ENCODE peak calls at places on chromosomes 12 and 14, in four cellular contexts. S, G, Z and R are unnamed samples.

GRCh38 chr14:76051717-76052459 is 66.3 kb downstream of the IFT43 start:
- DNase-seq in S (no peak), Z (no peak), G (no peak), R (no peak)

GRCh38 chr14:43937001-43937400 is 570.1 kb downstream of the FSCB start:
- DNase-seq in G (no peak), S (no peak), Z (no peak), R (no peak)

GRCh38 chr14:22314183-22314820 is 274.7 kb downstream of the DAD1 start:
- DNase-seq in Z (no peak), S (no peak), G (no peak), R (no peak)

GRCh38 chr12:54571857-54572195 is 16.6 kb downstream of the PPP1R1A start:
- DNase-seq in S (no peak), G (no peak), Z (no peak), R (no peak)

GRCh38 chr12:124923906-124924734 is 9.7 kb upstream of the UBC start:
- DNase-seq in Z (no peak), G (no peak), S (no peak), R (no peak)

GRCh38 chr12:123271182-123271491 is 519 bp downstream of the CDK2AP1 start:
- DNase-seq in G (peak; percentile 90), Z (no peak), S (peak; percentile 83), R (peak; percentile 69)

GRCh38 chr14:92492261-92492660 is 21.3 kb upstream of the RIN3 start:
- DNase-seq in G (no peak), Z (no peak), S (no peak), R (no peak)

GRCh38 chr14:74237441-74237840 is 1.8 kb upstream of the VSX2 start:
- DNase-seq in G (no peak), Z (no peak), S (no peak), R (no peak)

GRCh38 chr12:70920891-70921290 is 353 bp upstream of the PTPRR start:
- DNase-seq in Z (no peak), S (no peak), G (no peak), R (no peak)

GRCh38 chr12:126617312-126617711 is 1552.1 kb downstream of the AACS start:
- DNase-seq in G (no peak), S (no peak), Z (no peak), R (no peak)

DNA sequence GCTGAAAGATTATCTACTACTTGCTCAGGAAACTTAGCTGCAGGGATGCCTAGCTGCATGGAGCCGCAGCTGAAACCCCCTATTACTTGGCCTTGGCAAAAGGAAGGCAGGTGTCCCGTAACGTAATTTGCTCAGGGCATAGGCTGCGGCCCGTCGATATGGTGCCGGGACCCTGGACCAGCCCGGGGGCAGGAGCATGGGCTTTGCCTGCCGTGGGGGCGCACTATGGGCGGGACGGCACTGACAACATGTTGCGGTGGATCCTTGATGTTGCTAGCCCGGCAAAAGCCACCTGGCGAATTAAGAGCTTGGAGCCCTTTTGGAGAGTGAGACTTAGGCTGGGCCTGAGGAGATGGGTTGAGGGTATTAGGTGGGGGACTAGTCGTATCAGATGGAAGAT is 1551.2 kb downstream of the AACS start:
- DNase-seq in S (no peak), Z (no peak), G (no peak), R (no peak)
- H3K9me3 ChIP-seq in S (no peaks in the 10 kb centered on the region), Z (peaks cover 64% of the 10 kb centered on the region), G (peaks cover 7% of the 10 kb centered on the region), R (peaks cover 3% of the 10 kb centered on the region)

GRCh38 chr14:105905456-105905855 is 379.1 kb downstream of the TMEM121 start:
- DNase-seq in Z (no peak), G (no peak), S (no peak), R (no peak)
- H3K9me3 ChIP-seq in Z (peaks cover 12% of the 10 kb centered on the region), G (no peaks in the 10 kb centered on the region), S (no peaks in the 10 kb centered on the region), R (no peaks in the 10 kb centered on the region)

DNA sequence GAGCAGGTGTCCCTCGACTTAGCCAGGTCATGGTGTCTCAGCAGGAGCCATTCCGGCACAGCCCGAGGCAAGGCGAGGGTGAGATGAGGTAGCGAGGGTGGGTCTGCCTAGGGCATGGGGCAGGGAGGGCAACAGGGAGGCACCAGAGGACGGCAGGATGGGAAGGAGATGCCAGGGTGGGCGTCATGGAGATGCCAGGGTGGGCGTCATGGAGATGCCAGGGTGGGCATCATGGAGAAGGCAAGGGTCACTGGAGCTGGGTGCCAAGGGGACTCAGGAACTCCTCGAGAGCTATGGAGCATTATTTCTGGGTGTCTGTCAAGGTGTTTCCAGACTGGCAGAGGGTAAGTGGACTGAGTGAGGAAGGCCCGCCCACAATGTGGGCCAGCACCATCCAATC is 7.4 kb downstream of the DEGS2 start:
- DNase-seq in S (no peak), G (no peak), Z (no peak), R (no peak)
- H3K9me3 ChIP-seq in S (no peaks in the 10 kb centered on the region), G (peaks cover 6% of the 10 kb centered on the region), Z (peaks cover 7% of the 10 kb centered on the region), R (no peaks in the 10 kb centered on the region)

GRCh38 chr14:87084908-87085307 is 908.1 kb downstream of the GALC start:
- DNase-seq in G (no peak), S (no peak), Z (no peak), R (no peak)
- H3K9me3 ChIP-seq in G (no peaks in the 10 kb centered on the region), S (no peaks in the 10 kb centered on the region), Z (no peaks in the 10 kb centered on the region), R (no peaks in the 10 kb centered on the region)

GRCh38 chr12:34363050-34363673 is 340.9 kb downstream of the ALG10 start:
- DNase-seq in G (no peak), S (no peak), Z (no peak), R (no peak)
- H3K9me3 ChIP-seq in G (peaks cover 3% of the 10 kb centered on the region), S (no peaks in the 10 kb centered on the region), Z (peaks cover 100% of the 10 kb centered on the region), R (no peaks in the 10 kb centered on the region)

GRCh38 chr14:82667006-82667405 is 1133.4 kb upstream of the SEL1L start:
- DNase-seq in S (no peak), G (no peak), Z (no peak), R (no peak)
- H3K9me3 ChIP-seq in S (no peaks in the 10 kb centered on the region), G (no peaks in the 10 kb centered on the region), Z (no peaks in the 10 kb centered on the region), R (no peaks in the 10 kb centered on the region)

GRCh38 chr12:133202493-133203343 is 21.4 kb downstream of the ZNF268 start:
- DNase-seq in Z (no peak), S (no peak), G (no peak), R (no peak)

GRCh38 chr12:133204264-133204603 is 22.9 kb downstream of the ZNF268 start:
- DNase-seq in G (no peak), Z (no peak), S (no peak), R (no peak)

GRCh38 chr12:133203344-133204263 is 22.3 kb downstream of the ZNF268 start:
- DNase-seq in G (no peak), Z (no peak), S (no peak), R (no peak)

GRCh38 chr12:133206390-133206789 is 25.1 kb downstream of the ZNF268 start:
- DNase-seq in Z (no peak), G (no peak), S (no peak), R (no peak)

GRCh38 chr12:133201888-133202287 is 20.6 kb downstream of the ZNF268 start:
- DNase-seq in G (no peak), Z (no peak), S (no peak), R (no peak)
- H3K9me3 ChIP-seq in G (peaks cover 73% of the 10 kb centered on the region), Z (peaks cover 82% of the 10 kb centered on the region), S (peaks cover 62% of the 10 kb centered on the region), R (peaks cover 61% of the 10 kb centered on the region)

GRCh38 chr12:87679262-87679661 is 349.9 kb downstream of the C12orf50 start:
- DNase-seq in G (no peak), Z (no peak), S (no peak), R (no peak)

GRCh38 chr12:87678453-87678852 is 350.7 kb downstream of the C12orf50 start:
- DNase-seq in G (no peak), Z (no peak), S (no peak), R (no peak)

GRCh38 chr12:87671757-87672156 is 357.4 kb downstream of the C12orf50 start:
- DNase-seq in S (no peak), G (no peak), Z (no peak), R (no peak)

GRCh38 chr12:87676726-87677125 is 352.5 kb downstream of the C12orf50 start:
- DNase-seq in Z (no peak), G (no peak), S (no peak), R (no peak)
- H3K9me3 ChIP-seq in Z (no peaks in the 10 kb centered on the region), G (no peaks in the 10 kb centered on the region), S (no peaks in the 10 kb centered on the region), R (no peaks in the 10 kb centered on the region)

DNA sequence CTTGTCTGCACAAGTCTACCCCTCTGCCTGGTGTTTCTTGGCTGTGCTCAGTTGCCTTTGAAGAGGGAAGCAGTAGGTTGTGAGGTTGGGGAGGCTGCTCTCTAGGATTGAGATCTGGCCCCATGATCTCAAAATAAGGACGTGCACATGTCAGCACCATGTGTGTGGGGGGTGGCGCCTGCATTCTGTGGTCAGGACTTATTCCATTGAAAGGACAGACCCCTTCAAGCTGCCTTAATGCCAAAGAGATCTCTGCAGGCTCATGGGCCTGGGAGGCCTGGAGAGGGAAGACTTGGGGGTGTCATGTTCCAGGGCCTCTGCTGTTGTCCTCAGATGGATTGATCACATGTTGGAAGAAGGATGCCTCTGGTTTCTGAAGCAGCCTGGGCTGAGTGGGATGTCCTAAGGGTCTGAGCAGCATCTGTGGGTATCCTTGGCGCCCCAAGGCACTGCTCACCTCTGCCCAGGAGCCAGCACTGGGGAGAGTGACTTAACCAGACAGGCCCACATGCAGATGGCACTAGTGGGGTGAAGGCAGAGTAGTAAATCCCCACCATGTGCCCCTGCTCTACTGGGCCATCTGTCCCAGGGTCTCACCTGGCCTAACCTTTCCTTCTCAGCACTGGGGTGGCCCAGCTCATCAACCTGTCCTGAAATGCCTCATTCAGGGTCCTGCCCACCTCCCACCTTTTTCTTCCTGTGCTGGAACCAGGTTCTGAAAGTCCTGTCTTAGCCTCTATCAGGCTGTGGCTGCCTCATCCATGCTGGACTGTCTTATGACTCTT is 118.9 kb downstream of the ADGRD1 start:
- DNase-seq in G (peak; percentile 47), Z (no peak), S (no peak), R (no peak)
- H3K9me3 ChIP-seq in G (no peaks in the 10 kb centered on the region), Z (no peaks in the 10 kb centered on the region), S (no peaks in the 10 kb centered on the region), R (no peaks in the 10 kb centered on the region)

GRCh38 chr14:106414464-106414863 is 888.1 kb downstream of the TMEM121 start:
- DNase-seq in Z (no peak), S (no peak), G (no peak), R (no peak)

GRCh38 chr14:106419432-106419831 is 893.0 kb downstream of the TMEM121 start:
- DNase-seq in Z (no peak), G (no peak), S (no peak), R (no peak)

GRCh38 chr14:106422066-106422465 is 895.7 kb downstream of the TMEM121 start:
- DNase-seq in G (no peak), Z (no peak), S (no peak), R (no peak)

DNA sequence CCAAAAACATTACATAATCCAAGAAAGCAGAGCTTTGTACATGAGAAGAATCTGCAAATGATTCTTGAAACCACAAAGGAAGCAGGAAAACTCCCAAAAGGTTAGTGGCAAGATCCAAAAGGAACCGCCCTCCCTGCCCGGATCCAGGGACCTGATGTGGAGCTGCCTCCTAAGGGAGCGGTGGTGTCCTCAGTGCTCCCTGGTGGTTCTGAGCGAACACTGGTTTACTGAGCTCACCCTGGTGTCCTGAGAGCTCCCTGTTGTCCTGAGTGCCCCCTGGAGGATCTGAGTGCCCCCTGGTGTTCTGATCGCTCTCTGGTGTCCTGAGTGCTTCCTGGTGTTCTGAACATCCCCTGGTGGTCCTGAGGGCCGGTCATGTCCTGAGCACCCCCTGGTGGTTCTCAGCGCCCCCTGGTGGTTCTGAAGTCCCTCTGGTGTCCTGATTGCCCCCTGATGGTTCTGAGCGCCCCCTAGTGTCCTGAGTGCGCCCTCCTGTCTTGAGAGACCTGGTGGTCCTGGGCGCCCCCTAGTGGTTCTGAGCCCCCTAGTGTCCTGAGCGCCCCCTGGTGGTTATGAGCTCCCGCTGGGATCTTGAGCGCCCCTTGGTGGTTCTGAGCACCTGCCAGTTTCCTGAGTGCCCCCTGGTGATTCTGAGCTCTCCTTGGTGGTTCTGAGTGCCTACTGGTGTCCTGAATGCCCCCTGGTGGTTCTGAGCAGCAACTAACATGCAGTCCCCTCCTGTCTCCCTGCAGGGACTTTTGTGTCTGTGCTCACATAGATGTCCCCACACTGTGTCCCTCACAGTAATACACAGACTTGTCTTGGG is 891.1 kb downstream of the TMEM121 start:
- DNase-seq in S (peak; percentile 71), G (peak; percentile 83), Z (no peak), R (peak; percentile 64)
- H3K9me3 ChIP-seq in S (no peaks in the 10 kb centered on the region), G (no peaks in the 10 kb centered on the region), Z (no peaks in the 10 kb centered on the region), R (no peaks in the 10 kb centered on the region)